ENCODE peak calls at places on chromosomes 16 and 17, in six cellular contexts. A is fibroblast of villous mesenchyme, H is SHP77, Q is NCI-H1436 treated with DMSO at 0.1 percent for 48 hours, J is Calu3, Z is KBM-7. D is an unnamed sample.

GRCh38 chr17:9169116-9169515 is 147.8 kb downstream of the NTN1 start:
- DNase-seq in H (no peak), A (no peak), Q (no peak), J (no peak), Z (no peak), D (no peak)

GRCh38 chr17:79921411-79922160 is 82.3 kb upstream of the CBX4 start:
- DNase-seq in Q (no peak), J (no peak), Z (no peak), A (no peak), H (no peak), D (no peak)

GRCh38 chr16:83205896-83206295 is 579.1 kb downstream of the CDH13 start:
- DNase-seq in Q (no peak), H (no peak), J (no peak), A (no peak), Z (no peak), D (no peak)

GRCh38 chr16:78483124-78483992 is 383.9 kb downstream of the WWOX start:
- DNase-seq in A (no peak), J (peak), H (no peak), Q (no peak), Z (no peak), D (no peak)

GRCh38 chr16:1125471-1125870 is 27.4 kb upstream of the CACNA1H start:
- DNase-seq in Z (peak), J (peak), A (peak), Q (no peak), H (no peak), D (no peak)

GRCh38 chr16:49859139-49859947 is 3.4 kb upstream of the ZNF423 start:
- DNase-seq in Z (no peak), Q (no peak), J (no peak), H (no peak), A (peak), D (no peak)

GRCh38 chr16:77574867-77575619 is 140.2 kb upstream of the ADAMTS18 start:
- DNase-seq in Q (no peak), Z (no peak), A (no peak), H (no peak), J (no peak), D (no peak)

GRCh38 chr16:27984121-27984520 is 79.4 kb downstream of the GSG1L start:
- DNase-seq in Q (no peak), H (no peak), J (no peak), Z (no peak), A (no peak), D (no peak)

GRCh38 chr17:82881900-82882714 is 42.3 kb upstream of the ZNF750 start:
- DNase-seq in A (peak), J (no peak), Z (no peak), H (no peak), Q (no peak), D (no peak)

GRCh38 chr16:54934536-54935410 is 4.1 kb downstream of the IRX5 start:
- DNase-seq in A (no peak), J (no peak), Z (no peak), Q (no peak), H (no peak), D (no peak)

GRCh38 chr16:88681084-88681680 is 5.1 kb downstream of the SNAI3 start:
- DNase-seq in Z (peak), A (no peak), Q (no peak), H (no peak), J (peak), D (no peak)